ENCODE peak calls at places on chromosomes 2 and 18, in ten cellular contexts. P is effector CD4-positive, alpha-beta T cell; G is midbrain; M is lung; N is stimulated activated CD4-positive, alpha-beta T cell treated with anti-CD3 and anti-CD28 coated beads, Interleukin-15, amount 100 ng/mL, for 1 hour; T is LNCaP clone FGC; C is CD14-positive monocyte; K is H54; L is AG09309; B is GDM1. S is an unnamed sample.

GRCh38 chr2:214593723-214594122 is 182.9 kb downstream of the VWC2L start:
- DNase-seq in P (no peak), G (no peak), M (no peak), N (no peak), T (no peak), C (no peak), K (peak), L (peak), B (no peak), S (no peak)

GRCh38 chr2:241937297-241937696 is 67.8 kb downstream of the RTP5 start:
- DNase-seq in P (no peak), G (no peak), M (no peak), N (no peak), T (no peak), C (no peak), K (no peak), L (no peak), B (no peak), S (no peak)

GRCh38 chr2:195411219-195411687 is 245.8 kb upstream of the SLC39A10 start:
- DNase-seq in P (no peak), G (no peak), M (no peak), N (no peak), T (no peak), C (no peak), K (no peak), L (peak), B (no peak), S (no peak)

GRCh38 chr2:45307147-45307546 is 297.9 kb upstream of the SIX2 start:
- DNase-seq in P (no peak), G (no peak), M (no peak), N (no peak), T (no peak), C (no peak), K (no peak), L (no peak), B (no peak), S (no peak)

GRCh38 chr18:54209471-54210180 is 14.8 kb downstream of the MBD2 start:
- DNase-seq in P (no peak), G (no peak), M (no peak), N (no peak), T (no peak), C (no peak), K (no peak), L (no peak), B (no peak), S (no peak)

GRCh38 chr2:219661197-219661954 is 33.9 kb downstream of the SLC4A3 start:
- DNase-seq in P (no peak), G (no peak), M (no peak), N (no peak), T (no peak), C (no peak), K (no peak), L (no peak), B (no peak), S (no peak)

GRCh38 chr2:9408641-9409151 is 14.6 kb downstream of the ITGB1BP1 start:
- DNase-seq in P (no peak), G (no peak), M (no peak), N (no peak), T (peak), C (no peak), K (no peak), L (no peak), B (no peak), S (no peak)

GRCh38 chr2:220835563-220835962 is 736.5 kb downstream of the EPHA4 start:
- DNase-seq in P (no peak), G (no peak), M (no peak), N (no peak), T (no peak), C (no peak), K (peak), L (no peak), B (no peak), S (no peak)

GRCh38 chr2:165163771-165164170 is 40.1 kb downstream of the SCN3A start:
- DNase-seq in P (no peak), G (no peak), M (no peak), N (no peak), T (no peak), C (no peak), K (no peak), L (no peak), B (no peak), S (no peak)

GRCh38 chr2:28322887-28323483 is 69.7 kb upstream of the FOSL2 start:
- DNase-seq in P (no peak), G (no peak), M (no peak), N (no peak), T (no peak), C (no peak), K (no peak), L (no peak), B (no peak), S (no peak)

GRCh38 chr2:101697124-101697793 is at the start of gene MAP4K4:
- DNase-seq in P (peak), G (peak), M (peak), N (peak), T (peak), C (peak), K (peak), L (peak), B (peak), S (peak)

GRCh38 chr2:104862061-104862941 is 8.4 kb downstream of the POU3F3 start:
- DNase-seq in P (no peak), G (no peak), M (no peak), N (no peak), T (no peak), C (no peak), K (no peak), L (no peak), B (no peak), S (no peak)

GRCh38 chr2:23843051-23843976 is 83.6 kb downstream of the ATAD2B start:
- DNase-seq in P (no peak), G (no peak), M (no peak), N (no peak), T (no peak), C (no peak), K (no peak), L (peak), B (no peak), S (no peak)

GRCh38 chr2:109098251-109098920 is 30.6 kb upstream of the SH3RF3 start:
- DNase-seq in P (no peak), G (no peak), M (no peak), N (no peak), T (no peak), C (no peak), K (no peak), L (no peak), B (no peak), S (no peak)

GRCh38 chr2:144152817-144153271 is 367.1 kb downstream of the ZEB2 start:
- DNase-seq in P (no peak), G (peak), M (no peak), N (no peak), T (no peak), C (no peak), K (no peak), L (no peak), B (peak), S (no peak)

GRCh38 chr2:95334916-95335641 is 37.9 kb downstream of the KCNIP3 start:
- DNase-seq in P (no peak), G (no peak), M (no peak), N (no peak), T (no peak), C (no peak), K (no peak), L (no peak), B (no peak), S (no peak)

GRCh38 chr2:199798881-199799580 is 52.0 kb downstream of the FTCDNL1 start:
- DNase-seq in P (no peak), G (peak), M (no peak), N (no peak), T (no peak), C (no peak), K (no peak), L (no peak), B (no peak), S (no peak)

S was measured in mesothelial cell of epicardium.